ENCODE peak calls at places on chromosomes 11 and 22, in eight cellular contexts. E is upper lobe of left lung, G is progenitor cell of endocrine pancreas, R is AG04450, F is right lobe of liver, X is AG09319, S is osteocyte, N is psoas muscle. Q is an unnamed sample.
A peak's percentile ranks its signal among the peaks of the same experiment; 100 is the strongest.

GRCh38 chr22:45376703-45377102 is 36.7 kb downstream of the SMC1B start:
- DNase-seq in N (no peak), G (no peak), E (no peak), S (no peak), X (no peak), R (no peak), F (no peak), Q (no peak)

GRCh38 chr11:69253028-69253427 is 40.9 kb upstream of the MYEOV start:
- DNase-seq in F (no peak), E (no peak), S (no peak), N (no peak), R (peak; percentile 23), G (no peak), X (no peak), Q (no peak)

GRCh38 chr22:30705710-30706651 is 11.3 kb downstream of the OSBP2 start:
- DNase-seq in G (no peak), R (peak; percentile 15), N (no peak), S (no peak), F (no peak), X (peak; percentile 87), E (no peak), Q (no peak)

GRCh38 chr22:27461470-27461869 is 340.1 kb downstream of the MN1 start:
- DNase-seq in N (no peak), G (peak; percentile 18), R (peak; percentile 72), S (no peak), F (no peak), X (peak; percentile 56), E (no peak), Q (no peak)

GRCh38 chr11:97620012-97620411 is 1230.2 kb downstream of the JRKL start:
- DNase-seq in E (no peak), G (no peak), X (no peak), F (no peak), S (no peak), N (no peak), R (no peak), Q (no peak)

GRCh38 chr11:130451261-130452019 is 3.0 kb downstream of the ADAMTS15 start:
- DNase-seq in N (peak; percentile 76), G (no peak), X (no peak), F (no peak), E (no peak), R (no peak), S (no peak), Q (no peak)

GRCh38 chr11:132187391-132187790 is 817.0 kb downstream of the NTM start:
- DNase-seq in N (no peak), F (no peak), G (no peak), R (no peak), E (no peak), S (no peak), X (no peak), Q (no peak)

GRCh38 chr11:2447253-2447950 is 2.6 kb downstream of the KCNQ1 start:
- DNase-seq in G (no peak), N (peak; percentile 35), E (no peak), X (no peak), R (no peak), S (no peak), F (peak; percentile 45), Q (no peak)

GRCh38 chr22:44129614-44129976 is 51.1 kb upstream of the PARVG start:
- DNase-seq in X (no peak), R (no peak), E (no peak), F (no peak), N (no peak), G (no peak), S (no peak), Q (no peak)

GRCh38 chr11:118212131-118212725 is 12.6 kb downstream of the JAML start:
- DNase-seq in R (no peak), N (no peak), E (no peak), G (no peak), X (no peak), S (no peak), F (peak; percentile 80), Q (no peak)

GRCh38 chr11:116586392-116586791 is 186.4 kb downstream of the BUD13 start:
- DNase-seq in S (no peak), N (no peak), E (no peak), G (no peak), X (no peak), R (no peak), F (no peak), Q (no peak)

GRCh38 chr11:73856001-73856663 is 20.5 kb downstream of the COA4 start:
- DNase-seq in G (no peak), R (no peak), S (no peak), F (no peak), N (no peak), E (no peak), X (no peak), Q (no peak)

GRCh38 chr11:17578958-17579357 is 31.9 kb downstream of the OTOG start:
- DNase-seq in X (no peak), G (no peak), F (peak; percentile 20), R (no peak), S (no peak), N (no peak), E (no peak), Q (no peak)

GRCh38 chr11:78821371-78822306 is 247.0 kb upstream of the NARS2 start:
- DNase-seq in R (peak; percentile 77), X (no peak), F (no peak), G (no peak), S (no peak), E (no peak), N (no peak), Q (no peak)

GRCh38 chr11:63870351-63871197 is 31.7 kb downstream of the MARK2 start:
- DNase-seq in X (no peak), F (no peak), S (no peak), G (no peak), R (no peak), E (no peak), N (no peak), Q (no peak)

GRCh38 chr11:64765291-64765803 is 5.6 kb upstream of the PYGM start:
- DNase-seq in N (peak; percentile 74), R (no peak), S (no peak), G (no peak), X (no peak), F (no peak), E (peak; percentile 80), Q (no peak)

GRCh38 chr11:9880657-9881056 is 216.8 kb downstream of the SWAP70 start:
- DNase-seq in R (no peak), X (no peak), E (no peak), S (no peak), F (no peak), N (no peak), G (no peak), Q (no peak)

GRCh38 chr22:28341001-28341400 is 338.6 kb downstream of the TTC28 start:
- DNase-seq in N (no peak), R (no peak), G (no peak), E (no peak), F (no peak), S (no peak), X (peak; percentile 5), Q (no peak)

GRCh38 chr11:73034777-73035176 is 107.3 kb downstream of the FCHSD2 start:
- DNase-seq in G (no peak), N (no peak), X (no peak), S (no peak), R (no peak), E (no peak), F (no peak), Q (no peak)

GRCh38 chr11:91104237-91104636 is 881.4 kb upstream of the CHORDC1 start:
- DNase-seq in S (no peak), R (peak; percentile 29), X (no peak), N (no peak), G (no peak), F (no peak), E (no peak), Q (no peak)

GRCh38 chr11:95556342-95557151 is 233.0 kb downstream of the FAM76B start:
- DNase-seq in F (no peak), X (peak; percentile 70), N (no peak), E (no peak), G (no peak), R (peak; percentile 23), S (no peak), Q (no peak)

GRCh38 chr11:117930668-117931330 is 1.6 kb upstream of the TMPRSS13 start:
- DNase-seq in E (no peak), S (no peak), F (no peak), X (no peak), R (no peak), N (no peak), G (no peak), Q (no peak)

GRCh38 chr11:56624661-56625110 is 10.0 kb upstream of the OR5M1 start:
- DNase-seq in X (no peak), N (no peak), S (no peak), E (no peak), F (no peak), G (no peak), R (no peak), Q (no peak)
- TF ChIP-seq CTCF in X (peak; percentile 6), N (peak; percentile 31), S (peak; percentile 38), E (peak; percentile 27), F (peak; percentile 61), G (peak; percentile 49), R (peak; percentile 7), Q (no peak)

DNA sequence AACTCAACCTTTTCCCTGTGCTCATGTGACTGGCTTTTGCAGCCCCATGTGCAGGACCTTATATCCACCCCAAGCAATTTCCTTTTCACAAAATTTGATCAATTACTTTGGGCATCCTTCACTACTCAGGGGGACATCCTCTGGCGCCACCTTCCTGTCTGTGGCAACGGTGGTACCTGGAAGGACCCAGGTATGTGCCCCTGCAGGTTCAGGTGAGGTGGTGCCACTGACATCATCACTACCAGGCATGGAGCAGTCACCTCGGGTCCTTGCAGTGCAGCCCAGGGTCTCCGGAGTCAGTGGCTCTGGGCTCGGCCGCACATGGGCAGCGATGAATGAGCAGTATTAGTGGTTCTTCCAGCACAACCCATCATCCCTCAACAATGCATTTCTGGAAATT is 37.7 kb upstream of the B3GAT1 start:
- DNase-seq in S (no peak), E (no peak), N (no peak), R (no peak), F (peak; percentile 42), X (no peak), G (no peak), Q (peak; percentile 3)
- TF ChIP-seq CTCF in S (no peak), E (no peak), N (no peak), R (no peak), F (peak; percentile 5), X (no peak), G (no peak), Q (no peak)

DNA sequence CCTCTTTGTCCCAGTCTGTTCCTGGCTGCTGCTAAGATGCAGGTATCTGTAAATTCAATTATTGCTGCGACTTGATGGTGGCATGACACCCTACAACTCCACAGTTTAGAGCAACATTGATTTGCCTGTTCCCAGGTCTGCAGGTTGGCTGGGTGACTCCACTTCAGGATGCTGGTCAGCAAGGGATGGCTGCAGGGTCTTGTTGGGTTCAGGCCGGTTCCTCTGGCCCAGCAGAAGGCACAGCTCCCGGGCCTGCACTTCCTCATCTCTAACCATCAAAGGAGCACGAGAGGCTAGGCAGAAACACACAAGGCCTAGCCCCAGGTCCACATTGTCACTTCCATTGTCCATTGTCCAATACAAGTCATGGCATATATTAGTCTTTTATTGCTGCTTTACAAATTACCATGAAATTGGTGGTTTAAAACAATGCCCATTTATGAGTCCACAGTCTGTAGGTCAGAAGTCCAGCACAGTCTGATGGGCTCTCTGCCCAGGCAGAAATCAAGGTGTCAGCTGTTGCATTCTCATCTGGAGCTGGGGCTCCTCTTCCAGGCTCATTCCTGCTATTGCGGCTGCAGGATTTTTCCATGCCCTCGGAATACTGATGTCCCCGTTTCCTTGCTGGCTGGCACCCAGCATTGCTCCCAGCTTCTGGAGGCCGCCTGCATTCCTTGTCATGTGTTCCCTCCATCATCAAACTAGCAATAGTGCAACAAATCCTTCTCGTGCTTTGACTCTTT is 96.6 kb upstream of the LMO1 start:
- DNase-seq in G (no peak), F (peak; percentile 69), X (no peak), E (no peak), N (no peak), S (no peak), R (no peak), Q (no peak)
- TF ChIP-seq CTCF in G (no peak), F (no peak), X (no peak), E (no peak), N (no peak), S (no peak), R (no peak), Q (no peak)

GRCh38 chr22:49586873-49587272 is 240.8 kb downstream of the BRD1 start:
- DNase-seq in G (no peak), E (peak; percentile 65), R (no peak), S (no peak), X (no peak), F (peak; percentile 42), N (no peak), Q (no peak)
- TF ChIP-seq CTCF in G (no peak), E (peak; percentile 23), R (no peak), S (no peak), X (no peak), F (no peak), N (no peak), Q (no peak)